ENCODE peak calls at places on chromosome 10, in seven cellular contexts. J is Panc1, P is cardiac fibroblast, D is IMR-90, K is adrenal gland, U is choroid plexus epithelial cell, H is epithelial cell of esophagus. G is an unnamed sample.

GRCh38 chr10:61628199-61628874 is 34.4 kb upstream of the CABCOCO1 start:
- DNase-seq in J (no peak), P (peak; percentile 49), D (peak; percentile 73), K (no peak), U (peak; percentile 79), H (peak; percentile 57), G (no peak)

GRCh38 chr10:90417056-90417455 is 440.8 kb downstream of the HTR7 start:
- DNase-seq in J (no peak), P (peak; percentile 78), D (peak; percentile 90), K (no peak), U (peak; percentile 95), H (peak; percentile 89), G (no peak)

GRCh38 chr10:109166935-109167334 is 756.4 kb downstream of the XPNPEP1 start:
- DNase-seq in J (no peak), P (no peak), D (peak; percentile 51), K (no peak), U (no peak), H (no peak), G (no peak)

GRCh38 chr10:46070749-46071148 is 24.7 kb upstream of the MSMB start:
- DNase-seq in J (no peak), P (no peak), D (no peak), K (no peak), U (no peak), H (no peak), G (no peak)

GRCh38 chr10:62166331-62167154 is 102.1 kb downstream of the RTKN2 start:
- DNase-seq in J (no peak), P (peak; percentile 65), D (peak; percentile 65), K (no peak), U (peak; percentile 19), H (no peak), G (no peak)

GRCh38 chr10:30750971-30751677 is 121.6 kb upstream of the LYZL2 start:
- DNase-seq in J (no peak), P (no peak), D (no peak), K (no peak), U (no peak), H (no peak), G (no peak)

GRCh38 chr10:114825513-114826253 is 4.1 kb downstream of the FHIP2A start:
- DNase-seq in J (no peak), P (peak; percentile 77), D (peak; percentile 96), K (peak; percentile 57), U (peak; percentile 84), H (peak; percentile 51), G (no peak)

GRCh38 chr10:70661623-70662361 is 10.5 kb upstream of the ADAMTS14 start:
- DNase-seq in J (no peak), P (no peak), D (no peak), K (no peak), U (no peak), H (no peak), G (no peak)

GRCh38 chr10:132185601-132186487 is 904 bp upstream of the DPYSL4 start:
- DNase-seq in J (no peak), P (peak; percentile 32), D (peak; percentile 12), K (peak; percentile 41), U (peak; percentile 43), H (peak; percentile 15), G (peak; percentile 58)

GRCh38 chr10:78269061-78269460 is 235.4 kb downstream of the RPS24 start:
- DNase-seq in J (no peak), P (no peak), D (no peak), K (no peak), U (no peak), H (no peak), G (no peak)

GRCh38 chr10:45380903-45381610 is 7.0 kb downstream of the ALOX5 start:
- DNase-seq in J (no peak), P (no peak), D (no peak), K (no peak), U (no peak), H (no peak), G (peak; percentile 17)

GRCh38 chr10:90983940-90984549 is 63.2 kb upstream of the ANKRD1 start:
- DNase-seq in J (no peak), P (no peak), D (no peak), K (no peak), U (no peak), H (no peak), G (no peak)

GRCh38 chr10:45592926-45593325 is 79.6 kb downstream of the ZFAND4 start:
- DNase-seq in J (no peak), P (no peak), D (no peak), K (no peak), U (no peak), H (no peak), G (no peak)

GRCh38 chr10:8042864-8043568 is 11.5 kb upstream of the GATA3 start:
- DNase-seq in J (no peak), P (no peak), D (no peak), K (no peak), U (no peak), H (no peak), G (no peak)

GRCh38 chr10:123600177-123600576 is 66.0 kb upstream of the GPR26 start:
- DNase-seq in J (no peak), P (no peak), D (no peak), K (no peak), U (no peak), H (no peak), G (no peak)

GRCh38 chr10:78318305-78318704 is 284.6 kb downstream of the RPS24 start:
- DNase-seq in J (no peak), P (no peak), D (no peak), K (no peak), U (no peak), H (peak; percentile 13), G (no peak)

GRCh38 chr10:8665322-8665721 is 610.8 kb downstream of the GATA3 start:
- DNase-seq in J (no peak), P (no peak), D (no peak), K (no peak), U (no peak), H (peak; percentile 22), G (no peak)

GRCh38 chr10:132263866-132264265 is 43.9 kb downstream of the STK32C start:
- DNase-seq in J (no peak), P (no peak), D (no peak), K (no peak), U (no peak), H (no peak), G (no peak)

GRCh38 chr10:12716042-12716441 is 285.5 kb downstream of the CCDC3 start:
- DNase-seq in J (no peak), P (no peak), D (no peak), K (no peak), U (no peak), H (no peak), G (no peak)

GRCh38 chr10:132503581-132504421 is 33.8 kb upstream of the INPP5A start:
- DNase-seq in J (no peak), P (no peak), D (no peak), K (no peak), U (no peak), H (no peak), G (no peak)

GRCh38 chr10:29239569-29240472 is 49.0 kb upstream of the LYZL1 start:
- DNase-seq in J (peak; percentile 15), P (peak; percentile 41), D (no peak), K (no peak), U (peak; percentile 52), H (no peak), G (no peak)
- TF ChIP-seq CTCF in J (peak; percentile 77), P (peak; percentile 66), D (peak; percentile 44), K (peak; percentile 31), U (peak; percentile 85), H (peak; percentile 5), G (peak; percentile 48)

GRCh38 chr10:49538381-49539319 is at the start of gene ERCC6:
- DNase-seq in J (peak; percentile 91), P (peak; percentile 99), D (peak; percentile 98), K (peak; percentile 98), U (peak; percentile 99), H (peak; percentile 99), G (peak; percentile 97)
- TF ChIP-seq CTCF in J (no peak), P (no peak), D (no peak), K (no peak), U (peak; percentile 29), H (peak; percentile 16), G (peak; percentile 12)

GRCh38 chr10:97975598-97975997 is 54.8 kb downstream of the CRTAC1 start:
- DNase-seq in J (no peak), P (no peak), D (no peak), K (no peak), U (no peak), H (no peak), G (no peak)
- TF ChIP-seq CTCF in J (no peak), P (no peak), D (no peak), K (no peak), U (no peak), H (no peak), G (no peak)

DNA sequence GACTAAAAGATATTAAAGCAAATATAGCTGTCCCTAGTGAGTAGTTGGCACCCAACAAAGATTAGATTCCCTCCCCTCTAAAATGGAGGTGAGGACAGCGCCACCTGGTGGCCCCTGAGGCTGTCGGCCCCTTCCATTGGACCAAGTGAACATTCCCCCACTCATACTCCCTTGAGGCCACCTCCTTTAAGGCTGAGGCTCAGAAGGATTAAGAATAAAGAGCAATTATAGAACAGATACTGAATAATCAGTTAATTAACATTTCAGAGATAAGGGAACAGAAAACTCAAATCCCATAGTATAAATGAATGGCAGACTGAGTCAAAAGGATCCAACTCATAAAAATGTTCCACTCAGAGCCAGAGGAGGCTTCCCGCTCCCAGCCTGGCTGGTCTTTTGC is 130.4 kb upstream of the GHITM start:
- DNase-seq in J (no peak), P (peak; percentile 14), D (no peak), K (peak; percentile 10), U (peak; percentile 1), H (peak; percentile 22), G (no peak)
- TF ChIP-seq CTCF in J (peak; percentile 90), P (peak; percentile 52), D (peak; percentile 39), K (peak; percentile 55), U (peak; percentile 52), H (peak; percentile 72), G (peak; percentile 52)

GRCh38 chr10:63494951-63495350 is 26.2 kb upstream of the REEP3 start:
- DNase-seq in J (no peak), P (no peak), D (no peak), K (no peak), U (no peak), H (no peak), G (no peak)

GRCh38 chr10:63492788-63493403 is 27.1 kb upstream of the JMJD1C start:
- DNase-seq in J (no peak), P (no peak), D (no peak), K (no peak), U (no peak), H (no peak), G (no peak)

GRCh38 chr10:63491558-63492316 is 26.0 kb upstream of the JMJD1C start:
- DNase-seq in J (no peak), P (peak; percentile 98), D (peak; percentile 74), K (peak; percentile 64), U (peak; percentile 93), H (peak; percentile 90), G (no peak)

GRCh38 chr10:63487990-63488389 is 22.2 kb upstream of the JMJD1C start:
- DNase-seq in J (no peak), P (no peak), D (no peak), K (no peak), U (no peak), H (no peak), G (no peak)

DNA sequence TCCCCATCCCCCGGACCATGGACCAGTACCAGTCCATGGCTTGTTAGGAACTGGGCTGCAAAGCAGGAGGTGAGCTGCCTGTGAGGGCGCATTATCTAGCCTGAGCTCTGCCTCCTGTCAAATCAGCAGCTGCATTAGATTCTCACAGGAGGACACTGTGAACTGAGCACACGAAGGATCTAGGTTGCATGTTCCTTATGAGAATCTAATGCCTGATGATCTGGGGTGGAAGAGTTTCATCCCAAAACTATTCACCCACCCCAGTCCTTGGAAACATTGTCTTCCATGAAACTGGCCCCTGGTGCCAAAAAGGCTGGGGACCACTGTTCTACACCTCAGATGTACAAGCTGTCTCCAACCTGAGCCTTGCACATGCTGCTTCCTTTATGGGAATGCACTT is 24.1 kb upstream of the JMJD1C start:
- DNase-seq in J (no peak), P (no peak), D (no peak), K (no peak), U (no peak), H (no peak), G (no peak)
- TF ChIP-seq CTCF in J (no peak), P (no peak), D (no peak), K (no peak), U (no peak), H (no peak), G (no peak)